ENCODE peak calls at places on chromosomes 11 and 22, in four cellular contexts. One of them, this sample, is unnamed.

GRCh38 chr11:121892863-121893262 is 223.2 kb downstream of the BLID start:
- DNase-seq in OCI-LY7: no peak
- DNase-seq in spleen: no peak
- DNase-seq in small intestine: no peak
- DNase-seq in this sample: no peak

GRCh38 chr22:29251981-29252978 is 15.5 kb downstream of the RHBDD3 start:
- DNase-seq in OCI-LY7: no peak
- DNase-seq in spleen: no peak
- DNase-seq in small intestine: no peak
- DNase-seq in this sample: no peak

GRCh38 chr11:33893711-33894401 is 2.0 kb upstream of the LMO2 start:
- DNase-seq in OCI-LY7: peak
- DNase-seq in spleen: peak
- DNase-seq in small intestine: no peak
- DNase-seq in this sample: no peak

GRCh38 chr11:19633276-19633675 is 79.4 kb upstream of the NAV2 start:
- DNase-seq in OCI-LY7: no peak
- DNase-seq in spleen: no peak
- DNase-seq in small intestine: no peak
- DNase-seq in this sample: no peak

GRCh38 chr11:35247428-35247827 is 108.5 kb downstream of the CD44 start:
- DNase-seq in OCI-LY7: no peak
- DNase-seq in spleen: peak
- DNase-seq in small intestine: peak
- DNase-seq in this sample: no peak

GRCh38 chr11:123062892-123063395 is 1.0 kb upstream of the HSPA8 start:
- DNase-seq in OCI-LY7: peak
- DNase-seq in spleen: no peak
- DNase-seq in small intestine: no peak
- DNase-seq in this sample: no peak

GRCh38 chr11:62427630-62428233 is 8.9 kb downstream of the SCGB1A1 start:
- DNase-seq in OCI-LY7: no peak
- DNase-seq in spleen: no peak
- DNase-seq in small intestine: peak
- DNase-seq in this sample: no peak

GRCh38 chr11:62880231-62880802 is 379 bp upstream of the SLC3A2 start:
- DNase-seq in OCI-LY7: peak
- DNase-seq in spleen: peak
- DNase-seq in small intestine: no peak
- DNase-seq in this sample: no peak

GRCh38 chr11:119361961-119362725 is 15.6 kb upstream of the MFRP start:
- DNase-seq in OCI-LY7: peak
- DNase-seq in spleen: peak
- DNase-seq in small intestine: no peak
- DNase-seq in this sample: no peak

GRCh38 chr11:90468923-90469322 is 246.1 kb upstream of the CHORDC1 start:
- DNase-seq in OCI-LY7: no peak
- DNase-seq in spleen: no peak
- DNase-seq in small intestine: no peak
- DNase-seq in this sample: no peak

GRCh38 chr22:23305922-23306374 is 125.6 kb downstream of the BCR start:
- DNase-seq in OCI-LY7: no peak
- DNase-seq in spleen: peak
- DNase-seq in small intestine: peak
- DNase-seq in this sample: peak

GRCh38 chr11:120564573-120565301 is 53.2 kb downstream of the GRIK4 start:
- DNase-seq in OCI-LY7: no peak
- DNase-seq in spleen: peak
- DNase-seq in small intestine: no peak
- DNase-seq in this sample: peak

GRCh38 chr11:66956689-66957290 is 1.4 kb downstream of the PC start:
- DNase-seq in OCI-LY7: peak
- DNase-seq in spleen: no peak
- DNase-seq in small intestine: no peak
- DNase-seq in this sample: peak

GRCh38 chr22:25626146-25626992 is 61.9 kb downstream of the GRK3 start:
- DNase-seq in OCI-LY7: peak
- DNase-seq in spleen: no peak
- DNase-seq in small intestine: no peak
- DNase-seq in this sample: no peak

GRCh38 chr11:108203075-108203474 is 19.4 kb downstream of the NPAT start:
- DNase-seq in OCI-LY7: no peak
- DNase-seq in spleen: no peak
- DNase-seq in small intestine: no peak
- DNase-seq in this sample: no peak

GRCh38 chr11:108197351-108197750 is 25.1 kb downstream of the NPAT start:
- DNase-seq in OCI-LY7: no peak
- DNase-seq in spleen: no peak
- DNase-seq in small intestine: no peak
- DNase-seq in this sample: no peak

GRCh38 chr11:108196901-108197300 is 25.5 kb downstream of the NPAT start:
- DNase-seq in OCI-LY7: no peak
- DNase-seq in spleen: no peak
- DNase-seq in small intestine: no peak
- DNase-seq in this sample: no peak

GRCh38 chr11:108198833-108199232 is 23.6 kb downstream of the NPAT start:
- DNase-seq in OCI-LY7: no peak
- DNase-seq in spleen: no peak
- DNase-seq in small intestine: no peak
- DNase-seq in this sample: no peak

GRCh38 chr11:108199446-108200321 is 22.8 kb downstream of the NPAT start:
- DNase-seq in OCI-LY7: no peak
- DNase-seq in spleen: no peak
- DNase-seq in small intestine: no peak
- DNase-seq in this sample: no peak
- H3K27ac ChIP-seq in OCI-LY7: no peak
- H3K27ac ChIP-seq in spleen: peak
- H3K27ac ChIP-seq in small intestine: no peak
- H3K27ac ChIP-seq in this sample: no peak

GRCh38 chr11:2302844-2303626 is 1.2 kb downstream of the TSPAN32 start:
- DNase-seq in OCI-LY7: no peak
- DNase-seq in spleen: peak
- DNase-seq in small intestine: no peak
- DNase-seq in this sample: no peak

GRCh38 chr11:2300936-2301630 is 635 bp downstream of the C11orf21 start:
- DNase-seq in OCI-LY7: no peak
- DNase-seq in spleen: peak
- DNase-seq in small intestine: no peak
- DNase-seq in this sample: no peak

GRCh38 chr11:2301631-2302272 is at the start of the genes C11orf21 and TSPAN32:
- DNase-seq in OCI-LY7: peak
- DNase-seq in spleen: peak
- DNase-seq in small intestine: peak
- DNase-seq in this sample: peak

GRCh38 chr11:2303627-2304155 is 1.9 kb downstream of the TSPAN32 start:
- DNase-seq in OCI-LY7: no peak
- DNase-seq in spleen: peak
- DNase-seq in small intestine: peak
- DNase-seq in this sample: no peak

DNA sequence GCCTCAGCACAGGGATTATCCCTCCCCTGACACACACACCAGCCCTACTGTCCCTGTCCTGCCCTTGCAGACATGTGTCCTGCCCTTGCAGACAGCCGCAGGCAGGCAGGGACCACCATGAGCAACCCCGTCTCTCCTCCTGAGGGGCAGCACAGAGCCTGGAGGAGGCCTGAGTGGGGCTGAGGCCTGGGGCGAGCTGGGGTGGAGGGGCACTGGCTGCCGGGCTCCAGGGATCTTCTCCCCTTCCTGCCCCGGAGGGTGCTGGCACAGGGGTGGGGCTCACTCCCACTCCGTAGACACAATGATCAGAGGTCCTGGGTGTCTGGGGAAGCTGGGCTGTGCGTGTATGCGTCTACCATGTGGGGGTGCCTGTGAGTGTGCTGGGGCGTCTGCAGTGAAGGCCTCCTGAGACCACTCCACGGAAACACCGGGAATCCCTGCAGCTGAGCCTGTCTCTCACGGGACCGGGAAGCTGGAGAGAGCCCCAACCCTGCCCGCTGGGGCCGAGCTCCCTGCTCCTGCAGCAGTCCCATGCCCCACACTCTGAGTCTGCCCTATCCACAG is 549 bp downstream of the TSPAN32 start:
- DNase-seq in OCI-LY7: no peak
- DNase-seq in spleen: peak
- DNase-seq in small intestine: no peak
- DNase-seq in this sample: no peak
- H3K27ac ChIP-seq in OCI-LY7: no peak
- H3K27ac ChIP-seq in spleen: peak
- H3K27ac ChIP-seq in small intestine: no peak
- H3K27ac ChIP-seq in this sample: no peak

DNA sequence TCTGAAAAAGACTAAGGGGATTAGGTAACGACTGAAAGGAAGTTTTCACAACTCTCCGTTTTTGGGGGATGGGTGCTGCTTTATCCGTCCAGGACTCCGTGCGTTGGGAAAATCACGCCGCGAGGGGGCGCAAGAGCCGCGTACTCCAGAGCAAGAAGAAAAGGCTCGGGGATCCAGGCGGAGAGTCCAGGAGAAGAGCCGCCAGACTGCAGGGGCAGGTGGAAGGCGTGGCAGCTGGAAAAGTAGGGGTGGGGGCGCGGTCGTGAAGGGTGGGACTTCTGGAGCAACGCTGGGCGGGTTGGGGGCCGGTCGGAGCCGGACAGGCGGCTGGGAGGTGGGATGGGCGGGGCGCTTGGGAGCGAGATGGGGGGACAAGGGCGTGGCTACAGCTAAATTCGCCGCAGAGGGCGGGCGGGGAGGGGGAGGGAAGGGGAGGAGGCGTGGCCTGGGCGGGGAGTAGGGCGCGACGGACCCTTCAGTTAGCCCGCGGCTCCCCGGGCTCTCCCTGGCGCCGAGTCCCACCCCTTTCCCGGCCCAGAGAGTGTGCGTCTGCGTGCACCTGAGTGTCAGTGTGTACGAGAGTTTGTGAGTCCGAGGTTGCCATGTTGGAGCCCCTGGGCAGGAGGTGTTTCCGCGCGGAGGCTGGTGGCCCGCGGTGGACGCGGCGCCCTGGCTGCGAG is 613 bp upstream of the ARHGEF17 start:
- DNase-seq in OCI-LY7: peak
- DNase-seq in spleen: peak
- DNase-seq in small intestine: peak
- DNase-seq in this sample: peak
- H3K27ac ChIP-seq in OCI-LY7: peak
- H3K27ac ChIP-seq in spleen: peak
- H3K27ac ChIP-seq in small intestine: no peak
- H3K27ac ChIP-seq in this sample: peak

GRCh38 chr11:47390084-47390760 is 11.9 kb upstream of the SPI1 start:
- DNase-seq in OCI-LY7: no peak
- DNase-seq in spleen: peak
- DNase-seq in small intestine: no peak
- DNase-seq in this sample: no peak

GRCh38 chr11:47391077-47391583 is 12.8 kb upstream of the SPI1 start:
- DNase-seq in OCI-LY7: no peak
- DNase-seq in spleen: peak
- DNase-seq in small intestine: no peak
- DNase-seq in this sample: no peak

GRCh38 chr11:47393163-47394049 is 15.0 kb upstream of the SLC39A13 start:
- DNase-seq in OCI-LY7: no peak
- DNase-seq in spleen: peak
- DNase-seq in small intestine: no peak
- DNase-seq in this sample: no peak

GRCh38 chr11:47392546-47393162 is 14.3 kb upstream of the SPI1 start:
- DNase-seq in OCI-LY7: no peak
- DNase-seq in spleen: no peak
- DNase-seq in small intestine: no peak
- DNase-seq in this sample: no peak

GRCh38 chr11:47391711-47392432 is 13.5 kb upstream of the SPI1 start:
- DNase-seq in OCI-LY7: no peak
- DNase-seq in spleen: peak
- DNase-seq in small intestine: no peak
- DNase-seq in this sample: no peak
- H3K27ac ChIP-seq in OCI-LY7: no peak
- H3K27ac ChIP-seq in spleen: peak
- H3K27ac ChIP-seq in small intestine: no peak
- H3K27ac ChIP-seq in this sample: peak

GRCh38 chr22:27543460-27543859 is 258.1 kb downstream of the MN1 start:
- DNase-seq in OCI-LY7: no peak
- DNase-seq in spleen: no peak
- DNase-seq in small intestine: no peak
- DNase-seq in this sample: no peak

GRCh38 chr22:27542602-27543001 is 259.0 kb downstream of the MN1 start:
- DNase-seq in OCI-LY7: no peak
- DNase-seq in spleen: no peak
- DNase-seq in small intestine: no peak
- DNase-seq in this sample: no peak

GRCh38 chr22:27545071-27545470 is 256.5 kb downstream of the MN1 start:
- DNase-seq in OCI-LY7: no peak
- DNase-seq in spleen: no peak
- DNase-seq in small intestine: no peak
- DNase-seq in this sample: no peak

GRCh38 chr22:27540247-27540646 is 261.3 kb downstream of the MN1 start:
- DNase-seq in OCI-LY7: no peak
- DNase-seq in spleen: no peak
- DNase-seq in small intestine: no peak
- DNase-seq in this sample: no peak

GRCh38 chr22:27541831-27542230 is 259.7 kb downstream of the MN1 start:
- DNase-seq in OCI-LY7: no peak
- DNase-seq in spleen: no peak
- DNase-seq in small intestine: no peak
- DNase-seq in this sample: no peak
- H3K27ac ChIP-seq in OCI-LY7: no peak
- H3K27ac ChIP-seq in spleen: no peak
- H3K27ac ChIP-seq in small intestine: no peak
- H3K27ac ChIP-seq in this sample: no peak

DNA sequence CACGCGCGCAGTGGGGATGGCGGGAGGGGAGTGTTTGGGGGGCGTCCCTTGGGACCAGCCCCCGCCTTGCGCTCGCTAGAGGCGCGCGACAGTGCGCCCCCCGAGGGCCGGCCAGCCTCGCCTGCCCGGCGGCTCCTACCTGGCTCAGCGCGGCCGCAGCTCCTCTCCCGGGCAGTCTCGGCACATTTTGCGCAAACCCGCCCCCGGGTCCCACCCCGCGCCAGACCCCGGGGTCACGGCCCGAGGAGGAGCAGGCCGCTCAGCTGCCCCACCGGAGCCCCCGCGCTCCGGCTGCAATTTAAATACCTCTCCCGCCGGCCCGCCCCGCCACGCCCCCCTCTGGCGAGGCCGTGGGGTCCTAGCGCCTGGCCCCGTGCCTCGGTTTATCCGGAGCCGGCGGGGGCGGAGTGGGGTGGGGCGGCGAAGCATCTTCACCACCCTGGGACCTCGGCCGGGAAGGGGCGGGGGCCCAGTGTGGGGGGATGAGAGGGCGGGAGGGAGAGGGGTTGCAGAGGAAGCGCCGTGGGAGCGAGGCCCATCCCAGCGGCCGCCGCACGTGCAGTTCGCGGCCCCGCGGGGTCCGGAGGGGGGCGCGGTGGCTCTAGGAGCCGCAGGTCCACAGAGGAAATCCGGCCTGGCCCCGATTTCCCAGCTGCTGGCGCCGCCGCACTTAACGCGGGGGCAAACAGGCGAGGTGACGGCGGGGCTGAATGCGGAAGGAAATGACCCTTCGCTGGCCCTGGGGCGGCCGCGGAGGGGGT is at the start of gene LRRC32:
- DNase-seq in OCI-LY7: peak
- DNase-seq in spleen: peak
- DNase-seq in small intestine: peak
- DNase-seq in this sample: no peak
- H3K27ac ChIP-seq in OCI-LY7: peak
- H3K27ac ChIP-seq in spleen: peak
- H3K27ac ChIP-seq in small intestine: no peak
- H3K27ac ChIP-seq in this sample: peak